ENCODE peak calls at places on chromosomes 11 and 22, in five cellular contexts. One of them, this sample, is unnamed.

GRCh38 chr22:20783844-20784723 is 10.2 kb downstream of the SERPIND1 start:
- DNase-seq in fibroblast of lung: peak; percentile 64
- DNase-seq in NB4: peak; percentile 77
- DNase-seq in fibroblast of mammary gland: peak; percentile 79
- DNase-seq in stomach: no peak
- DNase-seq in this sample: no peak

GRCh38 chr11:96219981-96220623 is 122.9 kb downstream of the MAML2 start:
- DNase-seq in fibroblast of lung: no peak
- DNase-seq in NB4: peak; percentile 93
- DNase-seq in fibroblast of mammary gland: peak; percentile 79
- DNase-seq in stomach: no peak
- DNase-seq in this sample: no peak

GRCh38 chr22:47291565-47292495 is 529.4 kb downstream of the TBC1D22A start:
- DNase-seq in fibroblast of lung: no peak
- DNase-seq in NB4: no peak
- DNase-seq in fibroblast of mammary gland: no peak
- DNase-seq in stomach: no peak
- DNase-seq in this sample: peak; percentile 44

GRCh38 chr11:3159296-3160190 is 5.6 kb downstream of the OSBPL5 start:
- DNase-seq in fibroblast of lung: no peak
- DNase-seq in NB4: no peak
- DNase-seq in fibroblast of mammary gland: peak; percentile 29
- DNase-seq in stomach: peak; percentile 65
- DNase-seq in this sample: no peak

GRCh38 chr11:18490736-18491485 is 35.3 kb downstream of the LDHAL6A start:
- DNase-seq in fibroblast of lung: no peak
- DNase-seq in NB4: no peak
- DNase-seq in fibroblast of mammary gland: no peak
- DNase-seq in stomach: no peak
- DNase-seq in this sample: no peak

GRCh38 chr22:47486569-47487312 is 724.3 kb downstream of the TBC1D22A start:
- DNase-seq in fibroblast of lung: no peak
- DNase-seq in NB4: no peak
- DNase-seq in fibroblast of mammary gland: no peak
- DNase-seq in stomach: no peak
- DNase-seq in this sample: no peak

GRCh38 chr11:65540290-65541092 is 15.6 kb downstream of the SCYL1 start:
- DNase-seq in fibroblast of lung: peak; percentile 85
- DNase-seq in NB4: peak; percentile 91
- DNase-seq in fibroblast of mammary gland: peak; percentile 81
- DNase-seq in stomach: peak; percentile 95
- DNase-seq in this sample: peak; percentile 94

GRCh38 chr22:39491696-39492095 is 10.4 kb upstream of the MIEF1 start:
- DNase-seq in fibroblast of lung: no peak
- DNase-seq in NB4: no peak
- DNase-seq in fibroblast of mammary gland: no peak
- DNase-seq in stomach: no peak
- DNase-seq in this sample: no peak

GRCh38 chr11:45843158-45843924 is 3.9 kb upstream of the CRY2 start:
- DNase-seq in fibroblast of lung: peak; percentile 80
- DNase-seq in NB4: peak; percentile 80
- DNase-seq in fibroblast of mammary gland: peak; percentile 85
- DNase-seq in stomach: peak; percentile 96
- DNase-seq in this sample: peak; percentile 89

GRCh38 chr22:39084666-39085065 is 7.6 kb downstream of the APOBEC3G start:
- DNase-seq in fibroblast of lung: no peak
- DNase-seq in NB4: no peak
- DNase-seq in fibroblast of mammary gland: no peak
- DNase-seq in stomach: no peak
- DNase-seq in this sample: no peak

GRCh38 chr22:50222508-50222907 is 21.7 kb downstream of the SELENOO start:
- DNase-seq in fibroblast of lung: no peak
- DNase-seq in NB4: no peak
- DNase-seq in fibroblast of mammary gland: no peak
- DNase-seq in stomach: no peak
- DNase-seq in this sample: no peak

GRCh38 chr22:50221410-50222300 is 20.8 kb downstream of the SELENOO start:
- DNase-seq in fibroblast of lung: no peak
- DNase-seq in NB4: no peak
- DNase-seq in fibroblast of mammary gland: no peak
- DNase-seq in stomach: no peak
- DNase-seq in this sample: no peak

GRCh38 chr22:50218996-50219727 is 18.4 kb downstream of the SELENOO start:
- DNase-seq in fibroblast of lung: peak; percentile 67
- DNase-seq in NB4: peak; percentile 43
- DNase-seq in fibroblast of mammary gland: peak; percentile 85
- DNase-seq in stomach: peak; percentile 98
- DNase-seq in this sample: no peak

GRCh38 chr22:50219800-50220602 is 19.2 kb downstream of the SELENOO start:
- DNase-seq in fibroblast of lung: no peak
- DNase-seq in NB4: no peak
- DNase-seq in fibroblast of mammary gland: no peak
- DNase-seq in stomach: no peak
- DNase-seq in this sample: no peak

DNA sequence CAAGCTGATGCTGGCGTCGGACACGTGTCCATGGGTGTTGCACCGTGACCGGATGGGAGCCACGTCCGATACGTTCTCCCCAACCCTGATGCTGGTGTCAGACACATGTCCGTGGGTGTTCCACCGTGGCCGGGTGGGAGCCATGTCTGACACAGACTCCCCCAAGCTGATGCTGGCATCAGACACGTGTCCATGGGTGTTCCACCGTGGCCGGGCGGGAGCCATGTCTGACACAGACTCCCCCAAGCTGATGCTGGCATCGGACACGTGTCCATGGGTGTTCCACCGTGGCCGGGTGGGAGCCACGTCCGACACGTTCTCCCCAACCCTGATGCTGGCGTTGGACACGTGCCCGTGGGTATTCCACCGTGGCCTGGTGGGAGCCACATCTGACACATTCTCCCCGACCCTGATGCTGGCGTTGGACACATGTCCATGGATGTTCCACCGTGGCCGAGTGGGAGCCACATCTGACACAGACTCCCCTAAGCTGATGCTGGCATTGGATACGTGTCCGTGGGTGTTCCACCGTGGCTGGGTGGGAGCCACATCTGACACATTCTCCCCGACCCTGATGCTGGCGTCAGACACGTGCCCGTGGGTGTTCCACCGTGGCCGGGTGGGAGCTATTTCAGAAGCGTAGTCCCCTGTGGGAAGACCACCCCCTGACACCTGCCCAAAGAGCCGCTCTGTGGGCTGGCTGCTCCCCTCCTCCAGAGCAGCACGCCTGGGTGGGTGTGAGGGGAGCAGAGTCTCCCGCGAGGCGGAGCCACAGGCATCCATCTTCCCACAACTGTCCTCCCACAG is 20.0 kb downstream of the SELENOO start:
- DNase-seq in fibroblast of lung: no peak
- DNase-seq in NB4: no peak
- DNase-seq in fibroblast of mammary gland: no peak
- DNase-seq in stomach: no peak
- DNase-seq in this sample: no peak
- TF ChIP-seq CTCF in fibroblast of lung: no peak
- TF ChIP-seq CTCF in NB4: no peak
- TF ChIP-seq CTCF in fibroblast of mammary gland: no peak
- TF ChIP-seq CTCF in stomach: no peak
- TF ChIP-seq CTCF in this sample: no peak

DNA sequence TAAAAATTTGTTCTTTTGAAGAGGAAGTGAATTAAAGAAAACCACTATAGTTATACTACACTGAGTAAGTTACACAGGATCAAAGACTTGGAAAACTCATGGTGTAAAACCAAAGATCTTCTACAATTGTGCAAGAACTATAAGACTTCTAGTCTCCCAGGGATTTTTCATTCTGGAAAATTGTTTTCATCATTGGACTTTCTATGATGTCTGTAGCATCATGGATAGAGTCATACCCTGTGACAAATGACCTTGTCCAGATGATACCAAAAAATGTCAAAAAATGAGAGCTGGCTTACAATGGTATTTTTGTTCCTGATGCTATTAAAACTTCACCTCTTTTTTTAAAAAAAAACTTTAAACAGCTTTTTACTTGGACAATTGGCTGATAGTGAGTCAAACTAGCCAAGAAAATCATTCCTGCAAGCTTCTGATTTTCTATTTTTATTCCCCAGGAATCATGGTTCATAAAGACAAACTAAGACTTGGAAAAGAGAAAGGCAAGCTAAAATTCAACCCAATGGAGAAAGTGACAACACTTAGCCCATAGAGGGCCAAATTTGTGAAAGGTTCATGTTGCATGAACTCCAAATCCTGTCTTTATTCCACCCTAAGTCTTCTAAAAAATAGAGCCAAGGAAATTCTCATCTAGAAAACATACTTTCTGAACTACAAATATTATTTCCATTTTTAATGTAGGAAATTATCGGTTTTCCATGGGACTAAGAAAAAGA is 30.7 kb downstream of the ME3 start:
- DNase-seq in fibroblast of lung: no peak
- DNase-seq in NB4: no peak
- DNase-seq in fibroblast of mammary gland: no peak
- DNase-seq in stomach: no peak
- DNase-seq in this sample: no peak
- TF ChIP-seq CTCF in fibroblast of lung: no peak
- TF ChIP-seq CTCF in NB4: no peak
- TF ChIP-seq CTCF in fibroblast of mammary gland: no peak
- TF ChIP-seq CTCF in stomach: no peak
- TF ChIP-seq CTCF in this sample: peak; percentile 21

GRCh38 chr11:49303080-49303479 is 94.7 kb upstream of the FOLH1 start:
- DNase-seq in fibroblast of lung: no peak
- DNase-seq in NB4: no peak
- DNase-seq in fibroblast of mammary gland: no peak
- DNase-seq in stomach: no peak
- DNase-seq in this sample: no peak

DNA sequence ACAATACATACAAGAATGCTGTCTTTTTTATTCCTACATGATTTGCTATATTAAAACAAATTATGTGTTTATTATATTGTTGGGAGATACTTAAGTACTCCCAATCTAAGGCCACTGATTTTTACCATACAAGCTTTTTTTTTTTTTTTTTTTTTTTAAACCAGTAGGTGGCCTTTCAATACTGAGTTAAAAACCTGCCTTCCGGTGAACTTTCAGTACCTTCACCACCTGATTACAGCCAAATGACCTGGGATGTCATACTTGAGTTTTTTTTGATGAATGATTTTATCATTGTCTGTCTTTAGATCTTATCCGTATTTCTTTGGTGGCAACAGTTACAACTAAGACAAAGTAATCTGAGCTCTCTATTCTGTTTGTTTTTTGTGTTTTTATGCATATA is 94.0 kb upstream of the FOLH1 start:
- DNase-seq in fibroblast of lung: no peak
- DNase-seq in NB4: no peak
- DNase-seq in fibroblast of mammary gland: no peak
- DNase-seq in stomach: no peak
- DNase-seq in this sample: no peak
- TF ChIP-seq CTCF in fibroblast of lung: no peak
- TF ChIP-seq CTCF in NB4: no peak
- TF ChIP-seq CTCF in fibroblast of mammary gland: no peak
- TF ChIP-seq CTCF in stomach: no peak
- TF ChIP-seq CTCF in this sample: peak; percentile 32

DNA sequence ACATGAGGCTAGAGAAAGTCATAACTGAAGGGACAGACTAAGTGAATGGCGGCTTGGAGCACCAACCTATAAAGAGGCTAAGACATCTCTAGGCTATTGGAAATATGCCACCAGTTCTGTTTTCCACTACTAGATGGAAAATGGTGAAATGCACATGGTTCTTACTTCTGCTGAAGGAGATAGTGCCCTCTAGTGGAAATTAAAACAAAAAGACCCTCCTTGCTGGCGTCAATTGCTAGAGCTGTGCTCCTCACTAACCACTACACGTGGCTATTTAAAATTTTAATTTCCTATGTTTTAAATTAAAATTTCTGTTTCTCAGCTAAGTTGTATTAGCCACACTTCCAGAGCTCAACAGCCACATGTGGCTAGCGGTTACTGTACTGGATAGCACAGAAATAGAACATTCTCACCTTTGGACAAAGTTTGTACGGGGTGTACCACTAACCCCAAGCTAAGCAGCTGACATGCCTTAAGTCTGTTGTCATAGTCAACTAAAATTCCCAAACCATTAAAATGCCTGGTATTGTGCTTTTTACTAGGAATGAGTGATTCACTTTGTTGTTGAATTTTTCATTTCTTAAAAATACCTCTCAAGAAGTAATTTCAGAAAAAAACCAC is 34.1 kb upstream of the CALCA start:
- DNase-seq in fibroblast of lung: peak; percentile 34
- DNase-seq in NB4: peak; percentile 68
- DNase-seq in fibroblast of mammary gland: peak; percentile 65
- DNase-seq in stomach: no peak
- DNase-seq in this sample: no peak
- TF ChIP-seq CTCF in fibroblast of lung: no peak
- TF ChIP-seq CTCF in NB4: peak; percentile 41
- TF ChIP-seq CTCF in fibroblast of mammary gland: peak; percentile 61
- TF ChIP-seq CTCF in stomach: no peak
- TF ChIP-seq CTCF in this sample: peak; percentile 72

GRCh38 chr22:31629741-31630184 is 32.3 kb downstream of the PISD start:
- DNase-seq in fibroblast of lung: no peak
- DNase-seq in NB4: no peak
- DNase-seq in fibroblast of mammary gland: no peak
- DNase-seq in stomach: no peak
- DNase-seq in this sample: peak; percentile 70

GRCh38 chr22:31628362-31628761 is 33.7 kb downstream of the PISD start:
- DNase-seq in fibroblast of lung: no peak
- DNase-seq in NB4: no peak
- DNase-seq in fibroblast of mammary gland: no peak
- DNase-seq in stomach: no peak
- DNase-seq in this sample: no peak

GRCh38 chr22:31627223-31627731 is 34.7 kb downstream of the PISD start:
- DNase-seq in fibroblast of lung: no peak
- DNase-seq in NB4: no peak
- DNase-seq in fibroblast of mammary gland: no peak
- DNase-seq in stomach: peak; percentile 37
- DNase-seq in this sample: no peak

GRCh38 chr22:31630331-31631329 is 31.4 kb downstream of the PISD start:
- DNase-seq in fibroblast of lung: peak; percentile 79
- DNase-seq in NB4: peak; percentile 90
- DNase-seq in fibroblast of mammary gland: peak; percentile 70
- DNase-seq in stomach: peak; percentile 79
- DNase-seq in this sample: peak; percentile 80

GRCh38 chr22:31628969-31629723 is 32.9 kb downstream of the PISD start:
- DNase-seq in fibroblast of lung: no peak
- DNase-seq in NB4: no peak
- DNase-seq in fibroblast of mammary gland: no peak
- DNase-seq in stomach: no peak
- DNase-seq in this sample: no peak
- TF ChIP-seq CTCF in fibroblast of lung: no peak
- TF ChIP-seq CTCF in NB4: no peak
- TF ChIP-seq CTCF in fibroblast of mammary gland: no peak
- TF ChIP-seq CTCF in stomach: no peak
- TF ChIP-seq CTCF in this sample: no peak

GRCh38 chr11:808427-809286 is 1.1 kb upstream of the RPLP2 start:
- DNase-seq in fibroblast of lung: no peak
- DNase-seq in NB4: no peak
- DNase-seq in fibroblast of mammary gland: peak; percentile 88
- DNase-seq in stomach: no peak
- DNase-seq in this sample: no peak
- TF ChIP-seq CTCF in fibroblast of lung: no peak
- TF ChIP-seq CTCF in NB4: no peak
- TF ChIP-seq CTCF in fibroblast of mammary gland: no peak
- TF ChIP-seq CTCF in stomach: no peak
- TF ChIP-seq CTCF in this sample: no peak